ENCODE peak calls at places on chromosome 1, in ten cellular contexts. C, M, Z, R, U, F, D, O, K and W are unnamed samples. For H3K9me3, the result is how much of the 10 kb centered on the place peaks cover.

GRCh38 chr1:8985915-8986813 is 40.1 kb downstream of the SLC2A7 start:
- DNase-seq in K (peak), M (peak), O (peak), D (no peak), C (peak), Z (peak), R (peak), U (peak), F (peak), W (peak)

GRCh38 chr1:223319373-223319772 is 44.6 kb downstream of the SUSD4 start:
- DNase-seq in K (no peak), U (no peak), R (no peak), D (no peak), O (no peak), M (no peak), C (no peak), F (no peak), Z (no peak), W (no peak)

GRCh38 chr1:3593745-3594144 is 17.6 kb downstream of the MEGF6 start:
- DNase-seq in Z (no peak), C (no peak), U (no peak), R (no peak), O (no peak), K (no peak), M (no peak), F (no peak), D (no peak), W (no peak)

GRCh38 chr1:180643693-180644092 is 11.9 kb downstream of the XPR1 start:
- DNase-seq in D (no peak), M (no peak), K (no peak), F (no peak), R (no peak), C (no peak), O (no peak), Z (peak), U (no peak), W (no peak)

GRCh38 chr1:205665216-205665757 is 15.0 kb downstream of the SLC45A3 start:
- DNase-seq in M (no peak), O (no peak), C (no peak), U (no peak), Z (no peak), F (no peak), K (no peak), D (peak), R (no peak), W (peak)

GRCh38 chr1:242017580-242018233 is 18.8 kb upstream of the MAP1LC3C start:
- DNase-seq in K (peak), D (peak), F (no peak), R (peak), Z (peak), C (peak), O (peak), U (no peak), M (peak), W (peak)

GRCh38 chr1:85244271-85245053 is 15.0 kb downstream of the C1orf52 start:
- DNase-seq in C (no peak), M (no peak), U (no peak), K (no peak), O (no peak), Z (no peak), D (no peak), F (no peak), R (no peak), W (no peak)

GRCh38 chr1:5758000-5758858 is 234.0 kb downstream of the NPHP4 start:
- DNase-seq in R (no peak), U (no peak), C (no peak), M (no peak), K (no peak), D (no peak), O (no peak), F (no peak), Z (no peak), W (no peak)

GRCh38 chr1:182671779-182672486 is 12.5 kb downstream of the RGS8 start:
- DNase-seq in F (no peak), C (no peak), M (no peak), U (no peak), D (peak), K (no peak), Z (no peak), O (no peak), R (no peak), W (no peak)

GRCh38 chr1:230048322-230048721 is 18.7 kb upstream of the GALNT2 start:
- DNase-seq in K (no peak), O (no peak), U (no peak), R (no peak), M (no peak), D (no peak), C (no peak), F (no peak), Z (no peak), W (no peak)

GRCh38 chr1:100353073-100353801 is 931 bp downstream of the CDC14A start:
- DNase-seq in M (no peak), K (peak), R (peak), C (no peak), U (peak), Z (no peak), F (peak), O (peak), D (peak), W (peak)

GRCh38 chr1:39044762-39045161 is 18.6 kb downstream of the NDUFS5 start:
- DNase-seq in Z (no peak), R (no peak), K (no peak), O (no peak), M (no peak), C (no peak), F (peak), U (no peak), D (no peak), W (no peak)

GRCh38 chr1:76827066-76827465 is 40.2 kb upstream of the ST6GALNAC5 start:
- DNase-seq in K (no peak), R (no peak), F (no peak), U (no peak), O (no peak), M (no peak), D (no peak), Z (no peak), C (no peak), W (no peak)

GRCh38 chr1:225156254-225156653 is 226.8 kb downstream of the DNAH14 start:
- DNase-seq in C (no peak), U (no peak), M (no peak), Z (no peak), F (no peak), K (no peak), R (no peak), O (no peak), D (no peak), W (no peak)

GRCh38 chr1:234774971-234775370 is 165.0 kb upstream of the IRF2BP2 start:
- DNase-seq in O (no peak), Z (no peak), R (no peak), D (peak), F (no peak), K (no peak), M (peak), U (no peak), C (no peak), W (no peak)

GRCh38 chr1:151992345-151993083 is 1.1 kb downstream of the S100A10 start:
- DNase-seq in K (peak), F (peak), D (peak), U (peak), C (peak), M (peak), Z (peak), O (peak), R (peak), W (peak)

GRCh38 chr1:221117548-221117951 is 238.3 kb downstream of the HLX start:
- DNase-seq in Z (peak), R (no peak), M (no peak), U (peak), F (no peak), C (peak), D (no peak), K (no peak), O (peak), W (no peak)

GRCh38 chr1:199878818-199879217 is 148.7 kb upstream of the NR5A2 start:
- DNase-seq in O (no peak), Z (no peak), D (no peak), R (no peak), U (no peak), C (no peak), K (no peak), M (no peak), F (no peak), W (no peak)

GRCh38 chr1:229844675-229845074 is 218.6 kb downstream of the URB2 start:
- DNase-seq in D (no peak), Z (no peak), C (no peak), F (no peak), U (peak), O (no peak), K (no peak), M (no peak), R (peak), W (no peak)

GRCh38 chr1:47590523-47591225 is 152.8 kb downstream of the FOXD2 start:
- DNase-seq in U (no peak), R (no peak), C (no peak), K (no peak), O (no peak), Z (no peak), D (peak), M (no peak), F (no peak), W (peak)

GRCh38 chr1:12056331-12056841 is 6.7 kb upstream of the TNFRSF8 start:
- DNase-seq in F (no peak), D (no peak), R (no peak), C (no peak), K (no peak), Z (no peak), U (no peak), O (no peak), M (no peak), W (no peak)

GRCh38 chr1:9440763-9441194 is 98.5 kb upstream of the SLC25A33 start:
- DNase-seq in U (no peak), K (no peak), O (peak), F (no peak), M (no peak), Z (no peak), D (no peak), R (no peak), C (no peak), W (no peak)

GRCh38 chr1:183029591-183030000 is 6.4 kb downstream of the LAMC1 start:
- DNase-seq in D (no peak), K (peak), U (no peak), O (no peak), R (no peak), Z (no peak), M (no peak), C (no peak), F (no peak), W (no peak)

GRCh38 chr1:116766616-116767469 is 12.6 kb downstream of the CD2 start:
- DNase-seq in C (no peak), O (no peak), Z (no peak), R (no peak), D (no peak), K (no peak), F (no peak), M (no peak), U (no peak), W (no peak)

GRCh38 chr1:109396971-109397370 is 747 bp downstream of the SORT1 start:
- DNase-seq in K (no peak), O (no peak), R (peak), Z (no peak), M (no peak), C (no peak), U (no peak), F (no peak), D (peak), W (peak)

GRCh38 chr1:202516434-202516877 is 168.0 kb downstream of the PPP1R12B start:
- DNase-seq in Z (no peak), C (no peak), F (no peak), O (no peak), M (no peak), R (no peak), D (no peak), K (no peak), U (no peak), W (no peak)

GRCh38 chr1:93496520-93496919 is 48.6 kb downstream of the FNBP1L start:
- DNase-seq in Z (no peak), D (no peak), M (no peak), O (no peak), K (no peak), U (no peak), R (no peak), F (no peak), C (no peak), W (no peak)

GRCh38 chr1:58718435-58718834 is 18.6 kb upstream of the MYSM1 start:
- DNase-seq in F (no peak), O (no peak), K (no peak), U (no peak), M (peak), C (no peak), R (no peak), D (no peak), Z (no peak), W (no peak)

DNA sequence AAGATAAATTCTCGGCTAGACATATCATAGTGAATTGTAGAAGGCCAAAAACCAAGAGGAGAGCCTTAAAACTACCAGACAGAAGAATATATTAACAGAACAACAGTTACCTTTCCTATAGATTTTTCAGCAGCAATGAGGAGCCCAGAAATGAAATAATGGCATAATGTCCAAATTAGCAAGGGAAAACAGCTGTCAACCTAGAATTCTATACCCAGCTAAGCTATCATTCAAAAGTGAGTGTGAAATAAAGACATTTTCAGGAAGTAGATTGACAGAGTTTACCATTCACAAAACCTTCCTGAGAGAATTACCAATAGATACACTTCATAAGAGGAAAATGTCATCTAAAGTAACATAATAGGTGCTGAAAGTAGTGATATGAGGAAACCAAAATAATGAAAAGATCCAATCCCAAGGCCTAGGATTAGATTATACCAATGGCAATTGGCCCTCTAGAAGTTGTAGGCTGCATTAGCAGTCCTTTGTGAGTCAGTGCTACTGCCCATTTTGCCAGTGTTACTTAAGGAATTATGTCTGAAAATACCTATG is 34.5 kb downstream of the OBSCN start:
- DNase-seq in Z (no peak), D (no peak), U (no peak), K (no peak), R (no peak), M (no peak), F (no peak), C (no peak), O (no peak), W (no peak)
- H3K9me3 ChIP-seq in Z (under half), D (half or more), U (under half), K (under half), R (under half), M (under half), F (under half), C (half or more), O (half or more), W (under half)

GRCh38 chr1:168134132-168135041 is 2.3 kb downstream of the GPR161 start:
- DNase-seq in U (no peak), R (no peak), D (no peak), K (no peak), M (no peak), Z (no peak), C (no peak), F (no peak), O (no peak), W (no peak)
- H3K4me3 ChIP-seq in U (no peak), R (no peak), D (peak), K (no peak), M (no peak), Z (no peak), C (no peak), F (no peak), O (no peak), W (no peak)

GRCh38 chr1:63904826-63905225 is 131.0 kb downstream of the ROR1 start:
- DNase-seq in R (no peak), F (no peak), C (no peak), Z (no peak), M (no peak), D (peak), U (no peak), O (no peak), K (no peak), W (no peak)
- H3K9me3 ChIP-seq in R (under half), F (under half), C (under half), Z (under half), M (under half), D (under half), U (under half), O (under half), K (under half), W (under half)

GRCh38 chr1:24822887-24823286 is 77.6 kb downstream of the CLIC4 start:
- DNase-seq in U (no peak), M (no peak), C (no peak), F (no peak), R (no peak), K (no peak), Z (no peak), D (no peak), O (no peak), W (no peak)
- H3K4me3 ChIP-seq in U (no peak), M (no peak), C (no peak), F (no peak), R (no peak), K (no peak), Z (no peak), D (no peak), O (no peak), W (no peak)

DNA sequence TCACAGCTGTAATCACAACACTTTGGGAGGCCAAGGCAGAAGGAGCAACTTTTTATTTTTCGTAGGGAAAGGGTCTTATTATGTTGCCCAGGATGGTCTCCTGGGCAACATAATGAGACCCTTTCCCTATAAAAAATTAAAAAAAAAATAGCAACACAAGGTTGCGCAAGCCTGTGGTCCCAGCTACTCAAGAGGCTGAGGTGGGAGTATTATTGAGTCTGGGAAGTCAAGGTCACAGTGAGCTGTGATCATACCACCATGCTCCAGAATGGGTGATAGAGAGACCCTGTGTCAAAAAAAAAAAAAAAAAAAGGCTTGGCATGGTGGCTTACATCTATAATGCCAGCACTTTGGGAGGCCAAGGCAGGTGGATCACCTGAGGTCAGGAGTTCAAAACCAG is 131.6 kb downstream of the TRIM33 start:
- DNase-seq in Z (no peak), K (no peak), R (no peak), M (no peak), D (no peak), F (no peak), U (no peak), O (no peak), C (no peak), W (no peak)
- H3K9me3 ChIP-seq in Z (under half), K (under half), R (under half), M (under half), D (half or more), F (under half), U (under half), O (under half), C (under half), W (under half)

DNA sequence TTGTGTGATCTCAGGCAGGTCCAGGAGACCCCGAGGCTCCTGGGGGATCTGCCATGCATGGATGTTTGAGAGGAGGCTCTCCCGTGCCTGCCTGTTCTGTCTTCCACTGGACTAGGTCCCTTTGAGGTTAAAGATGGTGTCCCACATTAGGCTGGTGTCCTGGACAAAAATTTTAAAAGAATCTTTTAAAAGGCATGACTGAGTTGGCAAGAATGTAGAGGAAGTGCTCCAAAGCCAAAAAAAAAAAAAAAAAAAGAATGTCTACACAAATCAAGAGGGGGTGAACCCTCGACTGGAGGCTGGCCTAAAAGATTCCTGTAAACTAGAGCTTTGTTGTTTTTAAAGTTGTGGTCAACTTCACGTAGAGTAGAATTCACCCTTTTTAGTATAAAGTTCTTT is 36.4 kb upstream of the PADI1 start:
- DNase-seq in D (no peak), Z (no peak), O (no peak), F (no peak), U (no peak), C (no peak), K (no peak), M (no peak), R (no peak), W (no peak)
- H3K4me3 ChIP-seq in D (no peak), Z (no peak), O (no peak), F (no peak), U (no peak), C (no peak), K (no peak), M (no peak), R (no peak), W (no peak)